ENCODE peak calls at places on chromosomes 6 and 20, in four cellular contexts. One of them, this sample, is unnamed.

GRCh38 chr6:118933855-118934460 is 1.0 kb downstream of the MCM9 start:
- DNase-seq in fibroblast of mammary gland: no peak
- DNase-seq in NCI-H2081: no peak
- DNase-seq in HEK293T: no peak
- DNase-seq in this sample: no peak

GRCh38 chr6:160060920-160061447 is 60.6 kb upstream of the SLC22A1 start:
- DNase-seq in fibroblast of mammary gland: no peak
- DNase-seq in NCI-H2081: no peak
- DNase-seq in HEK293T: no peak
- DNase-seq in this sample: no peak

GRCh38 chr6:84618046-84618752 is 146.2 kb downstream of the TBX18 start:
- DNase-seq in fibroblast of mammary gland: peak; percentile 95
- DNase-seq in NCI-H2081: no peak
- DNase-seq in HEK293T: no peak
- DNase-seq in this sample: peak; percentile 59

GRCh38 chr20:25525857-25526256 is 59.5 kb downstream of the NINL start:
- DNase-seq in fibroblast of mammary gland: peak; percentile 98
- DNase-seq in NCI-H2081: no peak
- DNase-seq in HEK293T: no peak
- DNase-seq in this sample: peak; percentile 94

GRCh38 chr20:55576981-55577380 is 428.3 kb downstream of the CBLN4 start:
- DNase-seq in fibroblast of mammary gland: no peak
- DNase-seq in NCI-H2081: no peak
- DNase-seq in HEK293T: no peak
- DNase-seq in this sample: no peak

GRCh38 chr20:38127011-38127621 is 38.0 kb downstream of the TGM2 start:
- DNase-seq in fibroblast of mammary gland: peak; percentile 71
- DNase-seq in NCI-H2081: no peak
- DNase-seq in HEK293T: no peak
- DNase-seq in this sample: peak; percentile 64

GRCh38 chr6:126477678-126478077 is 137.8 kb downstream of the CENPW start:
- DNase-seq in fibroblast of mammary gland: no peak
- DNase-seq in NCI-H2081: no peak
- DNase-seq in HEK293T: no peak
- DNase-seq in this sample: no peak

GRCh38 chr6:21277601-21278043 is 315.9 kb upstream of the SOX4 start:
- DNase-seq in fibroblast of mammary gland: no peak
- DNase-seq in NCI-H2081: no peak
- DNase-seq in HEK293T: no peak
- DNase-seq in this sample: no peak